ENCODE peak calls at places on chromosome X, in ten cellular contexts. Q is tibial artery; H is nephron progenitor cell; V is HEK293T; X is activated CD4-positive, alpha-beta T cell treated with anti-CD3 and anti-CD28 coated beads, Interleukin-2, amount 50 U/mL, for 1 hour; N is stimulated activated CD8-positive, alpha-beta memory T cell treated with anti-CD3 and anti-CD28 coated beads, Interleukin-4, amount 100 ng/mL, for 4 hours; R is T-cell; J is coronary artery; F is CD8-positive, alpha-beta memory T cell; B is amygdala. T is an unnamed sample.

GRCh38 chrX:135170877-135171519 is at the start of gene CT55:
- DNase-seq in Q (no peak), H (no peak), V (peak), X (no peak), N (no peak), R (no peak), J (no peak), F (no peak), B (no peak), T (peak)

GRCh38 chrX:47628980-47629379 is 750 bp downstream of the CFP start:
- DNase-seq in Q (no peak), H (no peak), V (no peak), X (no peak), N (no peak), R (no peak), J (no peak), F (no peak), B (no peak), T (no peak)

GRCh38 chrX:124426824-124427223 is 80.5 kb downstream of the SH2D1A start:
- DNase-seq in Q (no peak), H (no peak), V (no peak), X (no peak), N (no peak), R (no peak), J (no peak), F (no peak), B (no peak), T (no peak)

GRCh38 chrX:101442095-101442494 is 34.1 kb downstream of the HNRNPH2 start:
- DNase-seq in Q (no peak), H (no peak), V (no peak), X (no peak), N (no peak), R (no peak), J (no peak), F (no peak), B (no peak), T (no peak)

GRCh38 chrX:134172588-134173259 is 64.3 kb upstream of the CCDC160 start:
- DNase-seq in Q (peak), H (peak), V (no peak), X (peak), N (no peak), R (no peak), J (no peak), F (no peak), B (peak), T (no peak)

GRCh38 chrX:25131055-25131454 is 115.3 kb upstream of the ARX start:
- DNase-seq in Q (no peak), H (no peak), V (no peak), X (no peak), N (no peak), R (no peak), J (no peak), F (no peak), B (no peak), T (no peak)

GRCh38 chrX:78024349-78025108 is 55.1 kb upstream of the PGAM4 start:
- DNase-seq in Q (no peak), H (no peak), V (peak), X (peak), N (no peak), R (peak), J (no peak), F (no peak), B (no peak), T (peak)

GRCh38 chrX:103831342-103831802 is 685 bp downstream of the RAB9B start:
- DNase-seq in Q (no peak), H (no peak), V (peak), X (peak), N (no peak), R (no peak), J (no peak), F (peak), B (no peak), T (peak)

GRCh38 chrX:55326985-55327384 is 62.3 kb upstream of the PAGE3 start:
- DNase-seq in Q (no peak), H (no peak), V (no peak), X (no peak), N (no peak), R (no peak), J (no peak), F (no peak), B (no peak), T (peak)

GRCh38 chrX:1601051-1601767 is 9.8 kb downstream of the AKAP17A start:
- DNase-seq in Q (peak), H (no peak), V (no peak), X (no peak), N (no peak), R (no peak), J (no peak), F (no peak), B (no peak), T (no peak)

GRCh38 chrX:20028588-20028987 is 37.7 kb upstream of the BCLAF3 start:
- DNase-seq in Q (no peak), H (no peak), V (no peak), X (no peak), N (no peak), R (no peak), J (no peak), F (no peak), B (no peak), T (no peak)

GRCh38 chrX:36160056-36160455 is 240.5 kb downstream of the CFAP47 start:
- DNase-seq in Q (no peak), H (no peak), V (no peak), X (no peak), N (no peak), R (no peak), J (no peak), F (no peak), B (no peak), T (no peak)

GRCh38 chrX:38664285-38664684 is 102.9 kb downstream of the TSPAN7 start:
- DNase-seq in Q (no peak), H (peak), V (peak), X (no peak), N (no peak), R (no peak), J (no peak), F (no peak), B (no peak), T (peak)

GRCh38 chrX:123854329-123854728 is 5.5 kb upstream of the XIAP start:
- DNase-seq in Q (no peak), H (no peak), V (no peak), X (no peak), N (no peak), R (no peak), J (no peak), F (no peak), B (no peak), T (no peak)

GRCh38 chrX:20053537-20053936 is 62.7 kb upstream of the BCLAF3 start:
- DNase-seq in Q (no peak), H (no peak), V (no peak), X (no peak), N (no peak), R (no peak), J (no peak), F (no peak), B (no peak), T (no peak)

GRCh38 chrX:44459501-44459900 is 83.2 kb downstream of the FUNDC1 start:
- DNase-seq in Q (no peak), H (no peak), V (no peak), X (no peak), N (no peak), R (no peak), J (no peak), F (no peak), B (no peak), T (no peak)

GRCh38 chrX:105823092-105823454 is 734 bp downstream of the NRK start:
- DNase-seq in Q (no peak), H (no peak), V (no peak), X (no peak), N (no peak), R (no peak), J (no peak), F (no peak), B (no peak), T (no peak)

GRCh38 chrX:71017396-71017939 is 50.7 kb downstream of the SNX12 start:
- DNase-seq in Q (no peak), H (no peak), V (no peak), X (no peak), N (no peak), R (no peak), J (no peak), F (no peak), B (no peak), T (no peak)

GRCh38 chrX:38150993-38151392 is 69.7 kb downstream of the SRPX start:
- DNase-seq in Q (no peak), H (no peak), V (no peak), X (no peak), N (no peak), R (no peak), J (no peak), F (no peak), B (no peak), T (no peak)

GRCh38 chrX:18721683-18722499 is 14.4 kb downstream of the PPEF1 start:
- DNase-seq in Q (no peak), H (no peak), V (no peak), X (no peak), N (no peak), R (no peak), J (no peak), F (no peak), B (no peak), T (no peak)

GRCh38 chrX:56786889-56787733 is 58.1 kb downstream of the NBDY start:
- DNase-seq in Q (no peak), H (no peak), V (no peak), X (no peak), N (no peak), R (no peak), J (peak), F (no peak), B (no peak), T (no peak)

T was measured in K562.